ENCODE peak calls at places on chromosomes 12 and 14, in seven cellular contexts. One of them, this sample, is unnamed.

GRCh38 chr12:4954632-4955354 is 45.1 kb downstream of the KCNA1 start:
- DNase-seq in adrenal gland: no peak
- DNase-seq in suprapubic skin: no peak
- DNase-seq in GM12878: no peak
- DNase-seq in upper lobe of right lung: no peak
- DNase-seq in GM06990: no peak
- DNase-seq in neural progenitor cell: no peak
- DNase-seq in this sample: no peak

GRCh38 chr12:56836317-56836716 is 73.2 kb downstream of the HSD17B6 start:
- DNase-seq in adrenal gland: peak; percentile 82
- DNase-seq in suprapubic skin: no peak
- DNase-seq in GM12878: no peak
- DNase-seq in upper lobe of right lung: no peak
- DNase-seq in GM06990: no peak
- DNase-seq in neural progenitor cell: no peak
- DNase-seq in this sample: no peak

GRCh38 chr12:52454411-52455201 is 2.7 kb upstream of the KRT6B start:
- DNase-seq in adrenal gland: no peak
- DNase-seq in suprapubic skin: no peak
- DNase-seq in GM12878: no peak
- DNase-seq in upper lobe of right lung: no peak
- DNase-seq in GM06990: no peak
- DNase-seq in neural progenitor cell: no peak
- DNase-seq in this sample: no peak

GRCh38 chr14:23557946-23558345 is 1.9 kb downstream of the THTPA start:
- DNase-seq in adrenal gland: no peak
- DNase-seq in suprapubic skin: no peak
- DNase-seq in GM12878: no peak
- DNase-seq in upper lobe of right lung: no peak
- DNase-seq in GM06990: no peak
- DNase-seq in neural progenitor cell: no peak
- DNase-seq in this sample: no peak

GRCh38 chr12:62873826-62874448 is 61.0 kb downstream of the PPM1H start:
- DNase-seq in adrenal gland: no peak
- DNase-seq in suprapubic skin: no peak
- DNase-seq in GM12878: no peak
- DNase-seq in upper lobe of right lung: no peak
- DNase-seq in GM06990: no peak
- DNase-seq in neural progenitor cell: no peak
- DNase-seq in this sample: no peak

GRCh38 chr12:75913502-75914110 is 118.0 kb downstream of the PHLDA1 start:
- DNase-seq in adrenal gland: no peak
- DNase-seq in suprapubic skin: no peak
- DNase-seq in GM12878: no peak
- DNase-seq in upper lobe of right lung: no peak
- DNase-seq in GM06990: no peak
- DNase-seq in neural progenitor cell: no peak
- DNase-seq in this sample: no peak

GRCh38 chr12:124498870-124499753 is 68.3 kb downstream of the NCOR2 start:
- DNase-seq in adrenal gland: no peak
- DNase-seq in suprapubic skin: no peak
- DNase-seq in GM12878: no peak
- DNase-seq in upper lobe of right lung: no peak
- DNase-seq in GM06990: no peak
- DNase-seq in neural progenitor cell: no peak
- DNase-seq in this sample: no peak

GRCh38 chr14:103103461-103104388 is 9.2 kb downstream of the EXOC3L4 start:
- DNase-seq in adrenal gland: no peak
- DNase-seq in suprapubic skin: no peak
- DNase-seq in GM12878: no peak
- DNase-seq in upper lobe of right lung: peak; percentile 82
- DNase-seq in GM06990: no peak
- DNase-seq in neural progenitor cell: no peak
- DNase-seq in this sample: peak; percentile 65

GRCh38 chr12:6956332-6956727 is 5.2 kb downstream of the PTPN6 start:
- DNase-seq in adrenal gland: no peak
- DNase-seq in suprapubic skin: no peak
- DNase-seq in GM12878: no peak
- DNase-seq in upper lobe of right lung: peak; percentile 72
- DNase-seq in GM06990: no peak
- DNase-seq in neural progenitor cell: no peak
- DNase-seq in this sample: no peak

GRCh38 chr14:94341654-94342333 is 18.7 kb upstream of the SERPINA6 start:
- DNase-seq in adrenal gland: no peak
- DNase-seq in suprapubic skin: no peak
- DNase-seq in GM12878: no peak
- DNase-seq in upper lobe of right lung: no peak
- DNase-seq in GM06990: no peak
- DNase-seq in neural progenitor cell: no peak
- DNase-seq in this sample: no peak

GRCh38 chr12:104456417-104456949 is at the start of gene CHST11:
- DNase-seq in adrenal gland: peak; percentile 92
- DNase-seq in suprapubic skin: peak; percentile 87
- DNase-seq in GM12878: no peak
- DNase-seq in upper lobe of right lung: peak; percentile 93
- DNase-seq in GM06990: peak; percentile 93
- DNase-seq in neural progenitor cell: peak; percentile 98
- DNase-seq in this sample: peak; percentile 93

GRCh38 chr12:818733-819132 is 66.4 kb downstream of the WNK1 start:
- DNase-seq in adrenal gland: no peak
- DNase-seq in suprapubic skin: no peak
- DNase-seq in GM12878: no peak
- DNase-seq in upper lobe of right lung: no peak
- DNase-seq in GM06990: no peak
- DNase-seq in neural progenitor cell: no peak
- DNase-seq in this sample: no peak

GRCh38 chr12:99618657-99619056 is 28.9 kb upstream of the GARIN6 start:
- DNase-seq in adrenal gland: no peak
- DNase-seq in suprapubic skin: no peak
- DNase-seq in GM12878: no peak
- DNase-seq in upper lobe of right lung: no peak
- DNase-seq in GM06990: no peak
- DNase-seq in neural progenitor cell: no peak
- DNase-seq in this sample: no peak
- H3K4me3 ChIP-seq in adrenal gland: no peak overlapping the region
- H3K4me3 ChIP-seq in suprapubic skin: no peak overlapping the region
- H3K4me3 ChIP-seq in GM12878: no peak overlapping the region
- H3K4me3 ChIP-seq in upper lobe of right lung: no peak overlapping the region
- H3K4me3 ChIP-seq in GM06990: no peak overlapping the region
- H3K4me3 ChIP-seq in neural progenitor cell: no peak overlapping the region
- H3K4me3 ChIP-seq in this sample: no peak overlapping the region

GRCh38 chr14:60654303-60654925 is 5.1 kb upstream of the SIX1 start:
- DNase-seq in adrenal gland: no peak
- DNase-seq in suprapubic skin: no peak
- DNase-seq in GM12878: no peak
- DNase-seq in upper lobe of right lung: no peak
- DNase-seq in GM06990: no peak
- DNase-seq in neural progenitor cell: peak; percentile 16
- DNase-seq in this sample: no peak
- TF ChIP-seq CTCF in adrenal gland: no peak
- TF ChIP-seq CTCF in suprapubic skin: no peak
- TF ChIP-seq CTCF in GM12878: no peak
- TF ChIP-seq CTCF in upper lobe of right lung: no peak
- TF ChIP-seq CTCF in GM06990: no peak
- TF ChIP-seq CTCF in neural progenitor cell: no peak
- TF ChIP-seq CTCF in this sample: no peak

DNA sequence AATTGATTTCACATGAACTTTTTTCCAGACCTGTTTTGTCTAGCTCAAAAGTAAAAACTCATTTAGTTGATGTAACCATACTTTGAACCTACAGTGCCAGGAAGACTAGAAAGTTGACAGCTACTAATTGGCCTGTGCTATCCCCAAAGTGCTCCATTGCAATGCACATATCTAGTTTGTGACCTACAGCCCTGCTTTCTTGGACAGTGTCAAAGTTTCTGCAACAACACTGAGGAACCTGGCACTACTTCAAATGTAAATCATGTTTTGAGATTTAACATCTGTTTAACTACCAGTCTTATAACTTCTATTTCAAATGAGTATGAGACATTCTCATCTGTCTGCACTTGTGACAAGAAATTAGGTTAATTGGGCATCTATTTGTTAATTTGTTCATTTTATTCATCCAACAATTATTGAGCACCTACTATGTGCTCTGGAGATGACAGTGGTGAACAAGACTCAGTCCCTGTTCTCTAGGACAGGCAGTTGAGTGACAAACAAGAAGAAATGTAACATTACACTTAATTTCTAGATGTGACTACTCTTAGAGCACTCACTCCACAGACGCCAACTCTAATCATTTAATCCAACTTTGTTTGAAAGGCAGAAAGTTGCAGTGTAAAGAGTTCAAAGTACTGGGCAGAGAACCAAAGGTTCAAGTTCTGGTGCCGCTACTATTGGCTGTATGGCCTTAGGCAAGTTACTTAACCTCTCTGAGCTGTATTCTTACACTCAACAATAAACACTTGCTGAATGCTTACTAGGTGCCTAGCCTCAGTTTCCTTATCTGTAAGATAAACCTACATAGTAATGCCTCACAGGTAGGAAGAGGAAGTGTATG is 74.8 kb downstream of the HECTD4 start:
- DNase-seq in adrenal gland: no peak
- DNase-seq in suprapubic skin: no peak
- DNase-seq in GM12878: no peak
- DNase-seq in upper lobe of right lung: no peak
- DNase-seq in GM06990: no peak
- DNase-seq in neural progenitor cell: no peak
- DNase-seq in this sample: no peak
- H3K4me3 ChIP-seq in adrenal gland: no peak overlapping the region
- H3K4me3 ChIP-seq in suprapubic skin: no peak overlapping the region
- H3K4me3 ChIP-seq in GM12878: no peak overlapping the region
- H3K4me3 ChIP-seq in upper lobe of right lung: no peak overlapping the region
- H3K4me3 ChIP-seq in GM06990: no peak overlapping the region
- H3K4me3 ChIP-seq in neural progenitor cell: no peak overlapping the region
- H3K4me3 ChIP-seq in this sample: no peak overlapping the region

GRCh38 chr12:34107781-34108404 is 85.6 kb downstream of the ALG10 start:
- DNase-seq in adrenal gland: no peak
- DNase-seq in suprapubic skin: no peak
- DNase-seq in GM12878: no peak
- DNase-seq in upper lobe of right lung: no peak
- DNase-seq in GM06990: no peak
- DNase-seq in neural progenitor cell: no peak
- DNase-seq in this sample: no peak
- TF ChIP-seq CTCF in adrenal gland: no peak
- TF ChIP-seq CTCF in suprapubic skin: no peak
- TF ChIP-seq CTCF in GM12878: no peak
- TF ChIP-seq CTCF in upper lobe of right lung: no peak
- TF ChIP-seq CTCF in GM06990: no peak
- TF ChIP-seq CTCF in neural progenitor cell: no peak
- TF ChIP-seq CTCF in this sample: no peak

GRCh38 chr14:36718216-36718615 is 56.6 kb downstream of the PAX9 start:
- DNase-seq in adrenal gland: no peak
- DNase-seq in suprapubic skin: no peak
- DNase-seq in GM12878: no peak
- DNase-seq in upper lobe of right lung: no peak
- DNase-seq in GM06990: no peak
- DNase-seq in neural progenitor cell: no peak
- DNase-seq in this sample: no peak
- H3K4me3 ChIP-seq in adrenal gland: no peak overlapping the region
- H3K4me3 ChIP-seq in suprapubic skin: no peak overlapping the region
- H3K4me3 ChIP-seq in GM12878: no peak overlapping the region
- H3K4me3 ChIP-seq in upper lobe of right lung: no peak overlapping the region
- H3K4me3 ChIP-seq in GM06990: no peak overlapping the region
- H3K4me3 ChIP-seq in neural progenitor cell: no peak overlapping the region
- H3K4me3 ChIP-seq in this sample: no peak overlapping the region

DNA sequence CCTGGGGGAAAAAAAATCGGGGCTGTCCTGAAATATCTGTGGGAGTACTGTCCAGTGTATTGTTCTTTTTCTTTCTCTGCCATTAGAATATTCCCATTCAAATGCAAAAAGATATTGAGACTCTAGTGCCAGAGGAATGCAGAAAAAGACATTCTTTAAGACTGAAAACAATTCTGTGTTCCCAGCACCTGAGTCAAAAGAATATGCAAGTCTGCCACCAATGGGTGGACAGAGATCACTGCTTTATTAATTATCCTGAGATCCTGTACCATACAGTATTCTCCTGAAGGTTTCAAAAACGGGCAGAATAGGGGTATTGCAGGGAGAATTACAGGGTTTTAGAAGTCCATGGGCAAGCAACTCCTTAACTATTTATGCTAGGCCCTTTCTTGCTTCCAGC is 361.8 kb downstream of the C12orf50 start:
- DNase-seq in adrenal gland: no peak
- DNase-seq in suprapubic skin: no peak
- DNase-seq in GM12878: no peak
- DNase-seq in upper lobe of right lung: no peak
- DNase-seq in GM06990: no peak
- DNase-seq in neural progenitor cell: no peak
- DNase-seq in this sample: no peak
- TF ChIP-seq CTCF in adrenal gland: peak; percentile 29
- TF ChIP-seq CTCF in suprapubic skin: peak; percentile 15
- TF ChIP-seq CTCF in GM12878: no peak
- TF ChIP-seq CTCF in upper lobe of right lung: peak; percentile 24
- TF ChIP-seq CTCF in GM06990: no peak
- TF ChIP-seq CTCF in neural progenitor cell: no peak
- TF ChIP-seq CTCF in this sample: peak; percentile 19

DNA sequence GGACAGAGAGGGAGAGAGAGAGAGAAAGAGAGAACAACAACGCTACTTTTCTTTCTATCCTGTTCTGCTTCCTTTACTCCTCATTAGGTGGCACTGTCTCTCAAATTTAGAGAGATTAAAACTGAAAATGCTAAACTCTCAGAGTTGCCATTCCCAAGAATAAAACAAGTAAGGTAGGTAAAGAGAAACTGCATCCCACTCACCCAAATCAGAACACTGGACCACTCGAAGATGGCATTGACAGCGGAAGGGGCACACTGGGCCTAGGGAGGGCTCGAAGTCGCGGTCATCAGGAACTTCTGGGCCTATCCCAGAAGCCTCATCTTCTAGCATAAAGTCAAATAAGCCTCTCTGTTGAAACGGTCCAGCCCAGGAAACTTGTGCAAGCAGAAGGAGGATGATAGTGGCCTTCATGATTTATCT is 4.5 kb downstream of the DCN start:
- DNase-seq in adrenal gland: no peak
- DNase-seq in suprapubic skin: peak; percentile 57
- DNase-seq in GM12878: no peak
- DNase-seq in upper lobe of right lung: no peak
- DNase-seq in GM06990: peak; percentile 6
- DNase-seq in neural progenitor cell: no peak
- DNase-seq in this sample: no peak
- H3K4me3 ChIP-seq in adrenal gland: no peak overlapping the region
- H3K4me3 ChIP-seq in suprapubic skin: peak overlapping the region; percentile 43
- H3K4me3 ChIP-seq in GM12878: no peak overlapping the region
- H3K4me3 ChIP-seq in upper lobe of right lung: peak overlapping the region; percentile 42
- H3K4me3 ChIP-seq in GM06990: no peak overlapping the region
- H3K4me3 ChIP-seq in neural progenitor cell: no peak overlapping the region
- H3K4me3 ChIP-seq in this sample: peak overlapping the region; percentile 7

GRCh38 chr12:116673713-116674112 is 64.2 kb downstream of the SPRING1 start:
- DNase-seq in adrenal gland: no peak
- DNase-seq in suprapubic skin: no peak
- DNase-seq in GM12878: no peak
- DNase-seq in upper lobe of right lung: peak; percentile 29
- DNase-seq in GM06990: no peak
- DNase-seq in neural progenitor cell: peak; percentile 34
- DNase-seq in this sample: no peak
- TF ChIP-seq CTCF in adrenal gland: no peak
- TF ChIP-seq CTCF in suprapubic skin: no peak
- TF ChIP-seq CTCF in GM12878: no peak
- TF ChIP-seq CTCF in upper lobe of right lung: peak; percentile 6
- TF ChIP-seq CTCF in GM06990: no peak
- TF ChIP-seq CTCF in neural progenitor cell: peak; percentile 27
- TF ChIP-seq CTCF in this sample: no peak